ENCODE peak calls at places on chromosomes 4 and X, in four cellular contexts. N is GM23338, A is GM12878, K is HepG2. P is an unnamed sample. For H3K36me3, the result is how much of the 10 kb centered on the place peaks cover.

GRCh38 chr4:77804471-77804870 is 14.7 kb downstream of the CNOT6L start:
- DNase-seq in K (no peak), A (no peak), N (no peak), P (no peak)

GRCh38 chr4:6494431-6495295 is 22.2 kb upstream of the PPP2R2C start:
- DNase-seq in N (no peak), A (no peak), K (no peak), P (no peak)

GRCh38 chrX:30275498-30275897 is 28.6 kb downstream of the MAGEB1 start:
- DNase-seq in K (no peak), A (no peak), N (peak), P (no peak)

GRCh38 chr4:4852591-4853362 is 6.7 kb upstream of the MSX1 start:
- DNase-seq in A (no peak), N (peak), K (no peak), P (no peak)

GRCh38 chrX:6701085-6701484 is 166.2 kb upstream of the VCX3A start:
- DNase-seq in K (no peak), N (no peak), A (no peak), P (no peak)

GRCh38 chrX:80572636-80573035 is 152.4 kb downstream of the TENT5D start:
- DNase-seq in K (no peak), A (no peak), N (no peak), P (no peak)

GRCh38 chrX:55593296-55593695 is 29.9 kb upstream of the FOXR2 start:
- DNase-seq in K (no peak), N (no peak), A (no peak), P (no peak)

GRCh38 chrX:148310402-148311200 is 189.8 kb upstream of the AFF2 start:
- DNase-seq in K (no peak), A (peak), N (no peak), P (no peak)

GRCh38 chrX:109632906-109633504 is 8.0 kb upstream of the KCNE5 start:
- DNase-seq in N (peak), K (no peak), A (no peak), P (no peak)

GRCh38 chrX:52811065-52811625 is at the start of gene XAGE5:
- DNase-seq in A (no peak), N (no peak), K (no peak), P (no peak)

GRCh38 chr4:102343964-102344519 is 1.2 kb downstream of the SLC39A8 start:
- DNase-seq in K (no peak), N (no peak), A (peak), P (no peak)

GRCh38 chr4:188722911-188723310 is 583.7 kb downstream of the TRIML1 start:
- DNase-seq in N (no peak), K (no peak), A (no peak), P (no peak)

GRCh38 chr4:158826882-158827281 is 58.1 kb downstream of the FNIP2 start:
- DNase-seq in A (no peak), K (peak), N (no peak), P (no peak)

GRCh38 chr4:36326610-36327009 is 45.2 kb downstream of the DTHD1 start:
- DNase-seq in A (no peak), K (no peak), N (no peak), P (no peak)

GRCh38 chr4:45663495-45664148 is 460.2 kb downstream of the GABRG1 start:
- DNase-seq in K (no peak), N (no peak), A (no peak), P (no peak)

DNA sequence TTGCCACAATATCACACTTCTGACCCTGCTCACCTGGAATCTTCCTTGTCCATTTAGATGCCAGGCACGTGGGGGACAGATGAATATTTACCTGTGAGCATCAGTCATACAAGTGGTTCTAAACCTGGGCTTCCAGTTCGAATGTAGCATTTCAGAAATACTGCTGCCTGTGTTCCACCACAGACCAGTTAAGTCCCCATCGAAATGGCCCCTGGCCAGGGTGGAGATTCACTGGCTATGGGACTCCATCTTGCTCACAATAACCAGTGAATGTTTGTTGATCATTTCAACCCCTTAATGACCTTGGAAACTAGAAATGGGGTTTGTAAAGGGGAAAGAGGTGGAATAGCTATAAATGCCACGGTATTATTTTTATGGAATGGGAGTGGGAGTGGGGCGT is 73.8 kb downstream of the CLDN34 start:
- DNase-seq in A (no peak), N (no peak), K (no peak), P (no peak)
- TF ChIP-seq REST in A (no peak), N (no peak), K (no peak), P (no peak)

GRCh38 chrX:1422135-1422465 is 30.2 kb upstream of the SLC25A6 start:
- DNase-seq in K (no peak), N (no peak), A (no peak), P (no peak)

GRCh38 chrX:1421433-1422134 is 29.7 kb upstream of the SLC25A6 start:
- DNase-seq in A (no peak), N (no peak), K (no peak), P (no peak)

GRCh38 chrX:1424452-1424851 is 28.3 kb downstream of the ASMTL start:
- DNase-seq in K (no peak), N (no peak), A (no peak), P (no peak)

GRCh38 chrX:1425381-1425780 is 27.3 kb downstream of the ASMTL start:
- DNase-seq in N (no peak), A (no peak), K (no peak), P (no peak)

GRCh38 chrX:1423215-1423614 is 29.5 kb downstream of the ASMTL start:
- DNase-seq in A (no peak), K (no peak), N (no peak), P (no peak)
- H3K36me3 ChIP-seq in A (under half), K (under half), N (under half), P (under half)

DNA sequence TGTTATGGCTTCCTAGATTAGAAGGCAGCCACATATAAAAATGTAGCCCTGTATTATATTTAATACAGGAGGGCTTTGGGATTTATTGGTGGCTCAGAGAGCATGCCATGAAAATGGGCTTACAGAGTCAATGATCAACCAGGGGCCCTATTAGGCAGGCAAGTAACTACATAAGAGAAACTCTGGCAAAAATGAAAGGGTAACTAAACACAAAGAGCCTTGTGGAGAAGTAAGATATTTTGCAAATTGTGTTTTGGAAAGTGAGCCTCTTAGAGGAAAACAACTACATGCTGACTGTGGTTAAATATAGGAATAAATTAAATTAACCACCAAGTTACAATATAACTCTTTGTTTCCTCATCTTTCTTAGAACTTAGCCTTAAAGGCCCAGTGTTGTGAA is 5.5 kb downstream of the SAT1 start:
- DNase-seq in A (no peak), N (no peak), K (no peak), P (no peak)
- H3K27ac ChIP-seq in A (no peak), N (no peak), K (peak), P (peak)

GRCh38 chr4:87012265-87012953 is 77.6 kb downstream of the AFF1 start:
- DNase-seq in A (peak), K (peak), N (no peak), P (no peak)
- TF ChIP-seq REST in A (no peak), K (no peak), N (no peak), P (no peak)

GRCh38 chr4:39750216-39750615 is 52.3 kb downstream of the UBE2K start:
- DNase-seq in K (no peak), N (no peak), A (no peak), P (no peak)

GRCh38 chr4:39745920-39746319 is 48.0 kb downstream of the UBE2K start:
- DNase-seq in K (no peak), A (no peak), N (no peak), P (no peak)
- H3K36me3 ChIP-seq in K (under half), A (under half), N (under half), P (under half)

GRCh38 chrX:73977542-73978169 is 326.3 kb upstream of the ZCCHC13 start:
- DNase-seq in A (peak), N (peak), K (no peak), P (no peak)
- H3K27ac ChIP-seq in A (no peak), N (peak), K (no peak), P (no peak)

DNA sequence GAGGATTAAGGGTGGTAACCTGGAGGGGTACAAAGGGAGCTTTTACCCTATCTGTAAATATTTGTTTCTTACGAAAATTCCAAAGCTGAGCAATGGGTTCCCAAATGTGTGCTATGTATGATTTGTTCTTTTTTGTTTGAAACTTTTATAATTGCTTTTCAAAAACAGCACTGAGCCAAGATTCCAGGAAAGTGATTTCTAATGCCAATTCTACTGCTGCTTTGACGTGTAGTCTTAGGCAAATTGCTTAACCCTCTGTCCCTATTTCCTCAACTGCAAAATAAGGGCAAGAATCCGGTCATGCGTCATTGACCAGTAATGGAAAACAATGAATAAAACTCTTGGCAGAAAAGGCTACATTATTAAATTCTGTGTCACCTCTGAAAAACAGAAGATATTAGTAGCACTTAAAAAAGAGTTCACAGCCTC is 454.7 kb downstream of the IL15 start:
- DNase-seq in K (no peak), N (no peak), A (no peak), P (no peak)
- TF ChIP-seq REST in K (no peak), N (no peak), A (no peak), P (no peak)

GRCh38 chr4:1212546-1213335 is 36.2 kb downstream of the CTBP1 start:
- DNase-seq in A (no peak), N (no peak), K (no peak), P (no peak)

GRCh38 chr4:1210971-1211370 is 38.0 kb downstream of the CTBP1 start:
- DNase-seq in A (no peak), N (no peak), K (no peak), P (no peak)

GRCh38 chr4:1211951-1212545 is 36.9 kb downstream of the CTBP1 start:
- DNase-seq in N (no peak), A (no peak), K (no peak), P (no peak)

GRCh38 chr4:1210241-1210841 is 38.0 kb upstream of the SPON2 start:
- DNase-seq in A (no peak), K (no peak), N (no peak), P (no peak)

DNA sequence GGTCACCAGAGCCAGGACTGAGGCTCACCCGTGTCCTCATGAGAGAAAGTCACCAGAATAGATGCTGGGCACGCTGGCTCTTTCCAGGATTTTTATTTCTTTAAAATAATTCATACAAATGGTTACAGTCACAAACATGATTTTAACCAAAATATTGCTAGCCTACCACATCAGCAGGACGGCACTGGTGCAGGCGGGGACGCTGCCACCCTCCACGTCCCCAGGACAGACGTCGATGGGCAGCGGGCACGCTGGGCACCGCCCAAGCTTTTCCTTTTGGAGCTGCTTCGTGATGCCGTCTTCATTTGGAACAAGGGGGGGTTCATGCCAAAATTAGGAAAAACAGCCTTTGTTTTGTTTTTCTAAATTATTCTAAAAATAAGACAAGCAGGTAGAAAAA is 37.6 kb downstream of the CTBP1 start:
- DNase-seq in A (no peak), K (no peak), N (no peak), P (no peak)
- H3K36me3 ChIP-seq in A (under half), K (under half), N (under half), P (under half)

DNA sequence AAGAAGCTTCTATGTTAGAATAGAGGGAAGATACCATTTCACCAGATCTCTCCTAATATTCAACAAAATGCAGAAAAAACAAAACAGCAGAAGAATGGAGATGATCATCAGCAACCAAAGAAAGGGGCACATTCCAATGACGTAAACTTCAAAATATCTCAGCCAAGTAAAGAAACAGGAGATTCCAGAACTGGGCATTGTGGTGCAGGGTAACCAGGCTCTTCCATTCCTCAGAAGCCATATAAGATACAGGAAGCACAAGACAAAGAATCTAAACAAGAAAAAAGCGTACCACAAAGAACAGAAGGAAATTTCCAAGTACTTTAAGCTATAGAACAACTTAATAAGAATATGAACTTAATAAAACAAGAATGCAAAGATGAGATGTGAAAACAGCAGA is 6.9 kb upstream of the ARMCX4 start:
- DNase-seq in N (no peak), A (no peak), K (no peak), P (no peak)
- H3K27ac ChIP-seq in N (no peak), A (no peak), K (no peak), P (no peak)

P was measured in Panc1.